ENCODE peak calls at places on chromosomes 2 and 18, in six cellular contexts. K is HCT116, E is neural progenitor cell, J is SK-N-SH, X is PC-3, V is MM.1S. A is an unnamed sample.
A peak's percentile ranks its signal among the peaks of the same experiment; 100 is the strongest.

GRCh38 chr2:180196419-180196977 is 189.4 kb upstream of the CWC22 start:
- DNase-seq in K (no peak), E (no peak), J (no peak), X (peak; percentile 26), V (no peak), A (peak; percentile 6)

GRCh38 chr18:22238036-22238435 is 68.6 kb downstream of the GATA6 start:
- DNase-seq in K (no peak), E (no peak), J (no peak), X (no peak), V (no peak), A (no peak)

GRCh38 chr2:191927319-191927867 is 80.5 kb upstream of the CAVIN2 start:
- DNase-seq in K (peak; percentile 79), E (peak; percentile 27), J (no peak), X (peak; percentile 55), V (no peak), A (peak; percentile 82)

GRCh38 chr18:58216071-58216471 is 172.0 kb downstream of the NEDD4L start:
- DNase-seq in K (no peak), E (no peak), J (no peak), X (no peak), V (no peak), A (peak; percentile 59)

GRCh38 chr2:217335341-217335966 is 475.6 kb upstream of the TNP1 start:
- DNase-seq in K (no peak), E (no peak), J (no peak), X (peak; percentile 72), V (no peak), A (peak; percentile 26)

GRCh38 chr2:68237404-68237803 is 14.9 kb downstream of the PPP3R1 start:
- DNase-seq in K (no peak), E (no peak), J (no peak), X (peak; percentile 14), V (no peak), A (peak; percentile 75)

GRCh38 chr18:37434161-37434860 is 131.3 kb downstream of the CELF4 start:
- DNase-seq in K (no peak), E (no peak), J (no peak), X (no peak), V (peak; percentile 89), A (no peak)

GRCh38 chr2:54955674-54956391 is 94.4 kb downstream of the RTN4 start:
- DNase-seq in K (no peak), E (no peak), J (no peak), X (peak; percentile 20), V (no peak), A (no peak)

GRCh38 chr2:4635289-4635688 is 931.9 kb downstream of the DCDC2C start:
- DNase-seq in K (no peak), E (no peak), J (no peak), X (no peak), V (no peak), A (no peak)

GRCh38 chr18:55158570-55158969 is 199.3 kb upstream of the CCDC68 start:
- DNase-seq in K (no peak), E (no peak), J (no peak), X (no peak), V (no peak), A (no peak)

GRCh38 chr2:31859959-31860358 is 150.8 kb downstream of the MEMO1 start:
- DNase-seq in K (no peak), E (no peak), J (no peak), X (no peak), V (no peak), A (no peak)

GRCh38 chr18:28002841-28003240 is 174.1 kb downstream of the CDH2 start:
- DNase-seq in K (no peak), E (no peak), J (no peak), X (no peak), V (no peak), A (peak; percentile 17)
- H3K9ac ChIP-seq in K (no peak overlapping the region), E (no peak overlapping the region), J (no peak overlapping the region), X (no peak overlapping the region), V (no peak overlapping the region), A (no peak overlapping the region)

GRCh38 chr2:231708773-231709635 is 679 bp downstream of the PTMA start:
- DNase-seq in K (no peak), E (peak; percentile 64), J (peak; percentile 44), X (peak; percentile 12), V (peak; percentile 37), A (peak; percentile 83)
- TF ChIP-seq EZH2phosphoT487 in K (no peak), E (no peak), J (no peak), X (no peak), V (no peak), A (no peak)

GRCh38 chr2:200687938-200688920 is 102.4 kb downstream of the AOX1 start:
- DNase-seq in K (no peak), E (no peak), J (no peak), X (no peak), V (no peak), A (no peak)

GRCh38 chr2:200694071-200694470 is 108.3 kb downstream of the AOX1 start:
- DNase-seq in K (no peak), E (no peak), J (no peak), X (peak; percentile 53), V (no peak), A (no peak)

DNA sequence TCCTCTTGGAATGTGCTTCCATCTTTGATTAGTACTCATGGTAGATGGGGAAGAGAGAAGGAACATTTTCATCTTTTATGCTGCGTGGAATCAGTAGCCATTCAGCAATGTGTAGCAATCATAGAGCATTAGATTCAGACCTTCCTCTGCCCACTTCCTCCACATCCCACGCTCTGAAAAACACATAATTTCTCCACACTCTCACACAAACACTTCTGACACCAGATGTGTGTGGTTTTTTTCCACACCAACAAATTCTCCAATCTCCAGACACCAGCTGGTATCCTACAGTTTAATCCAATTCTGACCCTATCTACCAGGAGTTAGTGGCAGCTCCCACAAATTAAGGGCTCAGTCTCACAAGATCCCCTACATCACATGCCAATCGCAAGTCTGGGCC is 103.3 kb downstream of the AOX1 start:
- DNase-seq in K (no peak), E (no peak), J (no peak), X (no peak), V (no peak), A (no peak)
- H3K9ac ChIP-seq in K (no peak overlapping the region), E (no peak overlapping the region), J (no peak overlapping the region), X (no peak overlapping the region), V (no peak overlapping the region), A (no peak overlapping the region)

DNA sequence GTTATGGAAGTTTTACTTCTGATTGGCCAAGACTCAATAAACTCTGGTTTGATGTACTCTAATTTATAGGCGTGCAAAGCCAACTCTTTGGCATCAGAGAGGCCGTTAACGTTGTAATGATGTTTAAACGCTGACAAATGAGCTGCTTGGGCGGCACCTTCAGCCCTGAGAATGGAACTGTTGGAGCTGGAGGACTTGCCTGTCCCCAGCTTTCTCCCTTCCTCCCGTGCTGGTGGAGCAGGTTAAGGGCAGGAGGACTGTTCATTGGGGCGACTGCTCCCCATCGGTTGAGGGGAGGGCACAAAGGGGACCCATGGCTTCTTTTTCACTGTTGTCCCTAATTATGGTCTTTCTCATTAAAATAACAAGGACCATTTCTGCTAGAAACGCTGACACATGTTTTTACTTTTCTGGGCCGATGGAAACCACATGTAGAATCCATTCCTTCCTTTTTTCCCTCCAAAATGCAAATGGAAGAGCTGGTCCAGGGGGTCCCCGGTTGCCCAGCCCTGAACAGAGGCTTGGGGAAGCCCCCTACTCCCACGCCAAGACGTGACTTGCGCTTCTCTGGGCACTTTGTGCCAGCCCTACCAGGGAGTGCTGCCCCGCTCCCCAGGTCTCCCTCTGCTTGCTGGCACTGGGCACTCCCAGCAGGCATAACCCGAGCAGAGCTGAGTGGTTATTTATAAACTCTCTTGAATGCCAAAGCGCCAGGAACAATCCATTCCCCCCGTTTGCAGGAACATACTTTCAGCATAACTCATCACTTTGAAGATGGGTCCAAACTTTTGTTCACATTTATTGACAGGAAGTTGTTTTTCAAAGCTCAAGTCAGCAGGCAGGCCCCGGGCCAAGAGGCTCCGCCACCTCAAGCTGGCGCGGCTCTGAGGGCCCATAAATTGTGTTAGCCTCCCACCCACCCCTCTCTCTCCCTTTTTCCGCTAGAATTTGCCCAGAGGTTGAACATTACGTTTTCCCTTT is 170.1 kb downstream of the ASB1 start:
- DNase-seq in K (peak; percentile 89), E (no peak), J (no peak), X (peak; percentile 94), V (no peak), A (peak; percentile 93)
- TF ChIP-seq EZH2phosphoT487 in K (no peak), E (no peak), J (no peak), X (no peak), V (no peak), A (peak; percentile 31)

A was measured in GM23248.